ENCODE peak calls at places on chromosomes 6 and 20, in six cellular contexts. One of them, this sample, is unnamed.

GRCh38 chr6:56204134-56204533 is 43.2 kb downstream of the COL21A1 start:
- DNase-seq in cardiac muscle cell: no peak
- DNase-seq in AG04450: no peak
- DNase-seq in SJSA1: no peak
- DNase-seq in MM.1S: no peak
- DNase-seq in mesendoderm: peak; percentile 79
- DNase-seq in this sample: no peak

GRCh38 chr6:165755583-165755982 is 92.5 kb upstream of the PDE10A start:
- DNase-seq in mesendoderm: peak; percentile 82
- DNase-seq in AG04450: no peak
- DNase-seq in SJSA1: no peak
- DNase-seq in cardiac muscle cell: no peak
- DNase-seq in MM.1S: no peak
- DNase-seq in this sample: no peak

GRCh38 chr6:16585805-16586204 is 175.5 kb downstream of the ATXN1 start:
- DNase-seq in SJSA1: no peak
- DNase-seq in mesendoderm: no peak
- DNase-seq in MM.1S: no peak
- DNase-seq in cardiac muscle cell: no peak
- DNase-seq in AG04450: no peak
- DNase-seq in this sample: no peak

GRCh38 chr6:121932071-121933009 is 467.1 kb upstream of the HSF2 start:
- DNase-seq in cardiac muscle cell: peak; percentile 70
- DNase-seq in SJSA1: peak; percentile 90
- DNase-seq in mesendoderm: peak; percentile 99
- DNase-seq in MM.1S: no peak
- DNase-seq in AG04450: peak; percentile 82
- DNase-seq in this sample: no peak

GRCh38 chr6:147724454-147724853 is 216.0 kb downstream of the SAMD5 start:
- DNase-seq in AG04450: no peak
- DNase-seq in SJSA1: no peak
- DNase-seq in mesendoderm: peak; percentile 48
- DNase-seq in cardiac muscle cell: no peak
- DNase-seq in MM.1S: no peak
- DNase-seq in this sample: no peak

GRCh38 chr6:16511048-16511660 is 250.1 kb downstream of the ATXN1 start:
- DNase-seq in cardiac muscle cell: peak; percentile 46
- DNase-seq in mesendoderm: peak; percentile 36
- DNase-seq in MM.1S: no peak
- DNase-seq in SJSA1: no peak
- DNase-seq in AG04450: no peak
- DNase-seq in this sample: no peak

GRCh38 chr20:11182715-11183114 is 508.9 kb upstream of the JAG1 start:
- DNase-seq in SJSA1: no peak
- DNase-seq in cardiac muscle cell: no peak
- DNase-seq in mesendoderm: no peak
- DNase-seq in MM.1S: no peak
- DNase-seq in AG04450: no peak
- DNase-seq in this sample: no peak

GRCh38 chr6:133542056-133542821 is 301.1 kb downstream of the EYA4 start:
- DNase-seq in mesendoderm: no peak
- DNase-seq in SJSA1: no peak
- DNase-seq in AG04450: no peak
- DNase-seq in MM.1S: no peak
- DNase-seq in cardiac muscle cell: no peak
- DNase-seq in this sample: no peak

GRCh38 chr6:33313105-33313708 is 671 bp downstream of the TAPBP start:
- DNase-seq in MM.1S: peak; percentile 26
- DNase-seq in SJSA1: no peak
- DNase-seq in mesendoderm: peak; percentile 75
- DNase-seq in AG04450: no peak
- DNase-seq in cardiac muscle cell: no peak
- DNase-seq in this sample: peak; percentile 75

GRCh38 chr20:22338140-22338708 is 246.1 kb downstream of the FOXA2 start:
- DNase-seq in mesendoderm: no peak
- DNase-seq in SJSA1: no peak
- DNase-seq in AG04450: no peak
- DNase-seq in MM.1S: no peak
- DNase-seq in cardiac muscle cell: no peak
- DNase-seq in this sample: no peak

DNA sequence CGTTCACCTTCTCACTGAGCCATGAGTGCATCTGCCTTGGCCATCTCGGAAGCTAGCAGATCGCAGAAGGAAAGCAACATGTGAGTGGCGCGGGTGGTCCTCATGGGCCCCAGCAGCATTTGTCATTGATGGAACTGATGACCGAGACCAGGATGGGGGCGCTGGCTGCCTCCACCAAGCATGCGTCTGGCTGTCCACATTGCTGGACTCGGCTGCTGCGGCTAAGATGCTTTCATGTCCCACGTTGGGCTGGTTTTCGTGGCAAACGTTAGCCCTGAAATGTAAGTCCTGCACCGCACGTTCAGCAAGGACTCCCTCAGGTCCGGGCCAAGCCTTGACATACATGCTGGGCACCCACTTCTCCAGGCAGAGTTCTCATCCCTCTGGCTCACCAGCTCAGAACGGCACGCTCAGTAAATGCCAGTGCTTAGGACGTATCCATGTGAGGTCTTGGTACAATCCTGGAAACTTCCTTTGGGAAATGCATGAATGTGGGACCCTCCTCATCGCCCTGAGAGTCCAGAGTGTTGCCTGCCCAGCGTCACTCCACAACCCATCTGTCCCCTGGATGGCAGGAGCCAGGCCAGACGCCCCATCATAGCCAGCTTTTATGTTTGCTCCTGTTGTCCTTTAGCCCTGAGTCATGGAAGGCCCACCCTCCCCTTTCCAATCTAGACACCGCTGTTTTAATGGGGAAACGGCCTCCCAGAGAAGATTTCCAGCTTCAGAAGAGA is 8.4 kb downstream of the SLCO4A1 start:
- DNase-seq in mesendoderm: no peak
- DNase-seq in MM.1S: no peak
- DNase-seq in SJSA1: no peak
- DNase-seq in AG04450: no peak
- DNase-seq in cardiac muscle cell: no peak
- DNase-seq in this sample: no peak
- H3K4me3 ChIP-seq in mesendoderm: no peak overlapping the region
- H3K4me3 ChIP-seq in MM.1S: peak overlapping the region; percentile 46
- H3K4me3 ChIP-seq in SJSA1: no peak overlapping the region
- H3K4me3 ChIP-seq in AG04450: no peak overlapping the region
- H3K4me3 ChIP-seq in cardiac muscle cell: no peak overlapping the region
- H3K4me3 ChIP-seq in this sample: no peak overlapping the region

GRCh38 chr6:36130672-36131516 is 581 bp downstream of the MAPK13 start:
- DNase-seq in AG04450: no peak
- DNase-seq in mesendoderm: peak; percentile 55
- DNase-seq in MM.1S: peak; percentile 56
- DNase-seq in SJSA1: no peak
- DNase-seq in cardiac muscle cell: no peak
- DNase-seq in this sample: no peak

GRCh38 chr6:36129889-36130671 is at the start of gene MAPK13:
- DNase-seq in MM.1S: peak; percentile 62
- DNase-seq in SJSA1: no peak
- DNase-seq in AG04450: no peak
- DNase-seq in cardiac muscle cell: no peak
- DNase-seq in mesendoderm: peak; percentile 19
- DNase-seq in this sample: no peak

GRCh38 chr6:36132221-36132895 is 2.0 kb downstream of the MAPK13 start:
- DNase-seq in SJSA1: no peak
- DNase-seq in mesendoderm: peak; percentile 50
- DNase-seq in cardiac muscle cell: no peak
- DNase-seq in AG04450: no peak
- DNase-seq in MM.1S: no peak
- DNase-seq in this sample: no peak

GRCh38 chr6:36133148-36133547 is 2.8 kb downstream of the MAPK13 start:
- DNase-seq in cardiac muscle cell: no peak
- DNase-seq in MM.1S: no peak
- DNase-seq in AG04450: no peak
- DNase-seq in SJSA1: no peak
- DNase-seq in mesendoderm: no peak
- DNase-seq in this sample: no peak

DNA sequence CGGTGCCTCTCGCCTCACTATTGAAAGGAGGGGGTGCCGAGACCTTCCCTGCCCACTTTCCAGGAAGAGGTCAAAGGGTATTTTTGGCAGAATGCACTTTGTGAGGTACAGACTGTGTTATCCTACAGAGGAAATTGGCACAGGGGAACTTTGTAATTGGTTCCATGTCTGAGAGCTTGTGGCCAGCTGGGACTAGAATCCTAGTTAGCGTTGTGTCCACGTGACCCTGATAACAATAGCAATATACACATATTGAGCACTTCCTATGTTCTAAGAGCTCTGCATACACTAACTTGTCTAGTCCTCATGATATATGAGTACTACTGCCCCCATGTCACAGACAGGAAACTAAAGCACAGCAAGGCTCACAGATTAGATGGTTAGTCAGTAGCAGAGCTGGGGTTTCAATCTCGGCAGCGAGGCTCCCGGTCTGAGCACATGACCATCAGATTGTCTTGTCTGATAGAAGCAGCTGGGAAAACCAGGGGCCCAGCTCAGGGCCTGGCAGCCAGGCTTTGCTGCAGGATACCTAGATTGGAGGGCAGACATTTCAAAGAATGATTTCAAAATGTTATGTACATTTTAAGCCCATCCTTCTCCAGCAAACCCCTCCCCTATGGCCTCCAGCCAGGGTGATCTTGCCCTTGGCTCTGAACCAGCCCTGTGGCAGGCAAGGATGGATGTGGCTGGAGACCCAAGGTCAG is 1.4 kb downstream of the MAPK13 start:
- DNase-seq in mesendoderm: peak; percentile 69
- DNase-seq in SJSA1: no peak
- DNase-seq in AG04450: peak; percentile 15
- DNase-seq in MM.1S: peak; percentile 86
- DNase-seq in cardiac muscle cell: peak; percentile 31
- DNase-seq in this sample: peak; percentile 62
- H3K4me3 ChIP-seq in mesendoderm: no peak overlapping the region
- H3K4me3 ChIP-seq in SJSA1: no peak overlapping the region
- H3K4me3 ChIP-seq in AG04450: peak overlapping the region; percentile 10
- H3K4me3 ChIP-seq in MM.1S: peak overlapping the region; percentile 96
- H3K4me3 ChIP-seq in cardiac muscle cell: no peak overlapping the region
- H3K4me3 ChIP-seq in this sample: peak overlapping the region; percentile 63

GRCh38 chr6:83199865-83200230 is 6.7 kb downstream of the RWDD2A start:
- DNase-seq in SJSA1: no peak
- DNase-seq in mesendoderm: no peak
- DNase-seq in MM.1S: no peak
- DNase-seq in AG04450: peak; percentile 47
- DNase-seq in cardiac muscle cell: no peak
- DNase-seq in this sample: no peak
- H3K4me3 ChIP-seq in SJSA1: no peak overlapping the region
- H3K4me3 ChIP-seq in mesendoderm: no peak overlapping the region
- H3K4me3 ChIP-seq in MM.1S: no peak overlapping the region
- H3K4me3 ChIP-seq in AG04450: no peak overlapping the region
- H3K4me3 ChIP-seq in cardiac muscle cell: no peak overlapping the region
- H3K4me3 ChIP-seq in this sample: no peak overlapping the region

GRCh38 chr6:151392429-151392828 is 1.1 kb upstream of the ZBTB2 start:
- DNase-seq in AG04450: no peak
- DNase-seq in SJSA1: no peak
- DNase-seq in cardiac muscle cell: no peak
- DNase-seq in MM.1S: peak; percentile 6
- DNase-seq in mesendoderm: no peak
- DNase-seq in this sample: no peak
- H3K4me3 ChIP-seq in AG04450: peak overlapping the region; percentile 72
- H3K4me3 ChIP-seq in SJSA1: peak overlapping the region; percentile 98
- H3K4me3 ChIP-seq in cardiac muscle cell: peak overlapping the region; percentile 91
- H3K4me3 ChIP-seq in MM.1S: peak overlapping the region; percentile 60
- H3K4me3 ChIP-seq in mesendoderm: peak overlapping the region; percentile 79
- H3K4me3 ChIP-seq in this sample: peak overlapping the region; percentile 98

GRCh38 chr6:91482498-91482897 is 895.6 kb upstream of the MAP3K7 start:
- DNase-seq in mesendoderm: no peak
- DNase-seq in MM.1S: no peak
- DNase-seq in SJSA1: no peak
- DNase-seq in cardiac muscle cell: no peak
- DNase-seq in AG04450: no peak
- DNase-seq in this sample: no peak
- H3K4me3 ChIP-seq in mesendoderm: no peak overlapping the region
- H3K4me3 ChIP-seq in MM.1S: no peak overlapping the region
- H3K4me3 ChIP-seq in SJSA1: no peak overlapping the region
- H3K4me3 ChIP-seq in cardiac muscle cell: no peak overlapping the region
- H3K4me3 ChIP-seq in AG04450: no peak overlapping the region
- H3K4me3 ChIP-seq in this sample: no peak overlapping the region

GRCh38 chr20:63546256-63546655 is 1.3 kb downstream of the SRMS start:
- DNase-seq in AG04450: no peak
- DNase-seq in cardiac muscle cell: no peak
- DNase-seq in MM.1S: no peak
- DNase-seq in SJSA1: no peak
- DNase-seq in mesendoderm: no peak
- DNase-seq in this sample: no peak

GRCh38 chr20:63543733-63544132 is 3.8 kb downstream of the SRMS start:
- DNase-seq in mesendoderm: no peak
- DNase-seq in SJSA1: no peak
- DNase-seq in cardiac muscle cell: no peak
- DNase-seq in MM.1S: no peak
- DNase-seq in AG04450: no peak
- DNase-seq in this sample: no peak

GRCh38 chr20:63545814-63546213 is 1.7 kb downstream of the SRMS start:
- DNase-seq in AG04450: no peak
- DNase-seq in mesendoderm: no peak
- DNase-seq in cardiac muscle cell: no peak
- DNase-seq in MM.1S: no peak
- DNase-seq in SJSA1: no peak
- DNase-seq in this sample: no peak

GRCh38 chr20:63544241-63544957 is 3.1 kb downstream of the SRMS start:
- DNase-seq in cardiac muscle cell: no peak
- DNase-seq in AG04450: no peak
- DNase-seq in MM.1S: no peak
- DNase-seq in SJSA1: no peak
- DNase-seq in mesendoderm: no peak
- DNase-seq in this sample: no peak

DNA sequence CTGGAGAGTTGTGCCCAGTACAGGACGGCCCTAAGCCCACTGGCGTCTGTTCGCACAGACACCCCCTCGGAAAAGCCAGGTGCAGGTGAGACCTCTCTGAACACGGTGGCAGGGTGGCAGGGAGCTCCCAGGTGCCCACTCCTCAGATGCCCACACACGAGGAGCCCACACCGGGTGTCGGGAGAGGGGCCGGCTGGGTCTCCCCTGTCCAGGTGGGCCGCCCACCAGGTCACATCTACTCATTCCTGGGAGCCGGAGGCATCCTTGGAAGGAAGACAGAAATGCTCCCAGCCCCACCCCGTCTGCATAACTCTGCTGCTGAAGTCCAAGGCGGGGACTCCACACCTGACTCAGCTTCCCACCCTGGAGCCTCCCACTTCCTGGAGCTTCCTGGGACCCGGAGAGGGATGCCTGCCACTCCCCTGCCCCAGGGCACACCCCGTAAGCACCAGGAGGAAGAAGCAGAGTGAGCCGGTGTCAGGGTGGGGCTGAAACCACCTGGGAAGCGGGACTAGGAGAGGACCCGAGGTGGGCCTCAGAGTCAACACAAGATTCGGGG is 2.5 kb downstream of the SRMS start:
- DNase-seq in MM.1S: no peak
- DNase-seq in cardiac muscle cell: no peak
- DNase-seq in AG04450: no peak
- DNase-seq in mesendoderm: no peak
- DNase-seq in SJSA1: no peak
- DNase-seq in this sample: no peak
- H3K4me3 ChIP-seq in MM.1S: no peak overlapping the region
- H3K4me3 ChIP-seq in cardiac muscle cell: no peak overlapping the region
- H3K4me3 ChIP-seq in AG04450: no peak overlapping the region
- H3K4me3 ChIP-seq in mesendoderm: no peak overlapping the region
- H3K4me3 ChIP-seq in SJSA1: no peak overlapping the region
- H3K4me3 ChIP-seq in this sample: no peak overlapping the region